ENCODE peak calls at places on chromosomes 11 and 22, in nine cellular contexts. One of them, this sample, is unnamed.

GRCh38 chr11:120332822-120333716 is 3.1 kb upstream of the ARHGEF12 start:
- DNase-seq in KBM-7: no peak
- DNase-seq in NCI-H1092: no peak
- DNase-seq in T-cell: no peak
- DNase-seq in LoVo: no peak
- DNase-seq in endodermal cell: no peak
- DNase-seq in epithelial cell of esophagus: no peak
- DNase-seq in T-helper 1 cell: no peak
- DNase-seq in A172: no peak
- DNase-seq in this sample: no peak

GRCh38 chr11:69364901-69365300 is 70.9 kb downstream of the MYEOV start:
- DNase-seq in KBM-7: no peak
- DNase-seq in NCI-H1092: no peak
- DNase-seq in T-cell: no peak
- DNase-seq in LoVo: no peak
- DNase-seq in endodermal cell: no peak
- DNase-seq in epithelial cell of esophagus: no peak
- DNase-seq in T-helper 1 cell: no peak
- DNase-seq in A172: peak
- DNase-seq in this sample: no peak

GRCh38 chr22:46922037-46922436 is 159.6 kb downstream of the TBC1D22A start:
- DNase-seq in KBM-7: no peak
- DNase-seq in NCI-H1092: no peak
- DNase-seq in T-cell: no peak
- DNase-seq in LoVo: no peak
- DNase-seq in endodermal cell: no peak
- DNase-seq in epithelial cell of esophagus: no peak
- DNase-seq in T-helper 1 cell: no peak
- DNase-seq in A172: no peak
- DNase-seq in this sample: no peak

GRCh38 chr11:2587132-2587930 is 112.5 kb downstream of the KCNQ1OT1 start:
- DNase-seq in KBM-7: no peak
- DNase-seq in NCI-H1092: no peak
- DNase-seq in T-cell: no peak
- DNase-seq in LoVo: no peak
- DNase-seq in endodermal cell: no peak
- DNase-seq in epithelial cell of esophagus: no peak
- DNase-seq in T-helper 1 cell: no peak
- DNase-seq in A172: no peak
- DNase-seq in this sample: no peak

GRCh38 chr11:26805001-26805400 is 83.1 kb upstream of the SLC5A12 start:
- DNase-seq in KBM-7: no peak
- DNase-seq in NCI-H1092: no peak
- DNase-seq in T-cell: no peak
- DNase-seq in LoVo: no peak
- DNase-seq in endodermal cell: no peak
- DNase-seq in epithelial cell of esophagus: no peak
- DNase-seq in T-helper 1 cell: no peak
- DNase-seq in A172: no peak
- DNase-seq in this sample: no peak

GRCh38 chr22:35337932-35338331 is 38.2 kb downstream of the TOM1 start:
- DNase-seq in KBM-7: peak
- DNase-seq in NCI-H1092: no peak
- DNase-seq in T-cell: no peak
- DNase-seq in LoVo: no peak
- DNase-seq in endodermal cell: peak
- DNase-seq in epithelial cell of esophagus: no peak
- DNase-seq in T-helper 1 cell: no peak
- DNase-seq in A172: no peak
- DNase-seq in this sample: no peak

GRCh38 chr11:122038543-122038942 is 77.5 kb downstream of the BLID start:
- DNase-seq in KBM-7: no peak
- DNase-seq in NCI-H1092: no peak
- DNase-seq in T-cell: no peak
- DNase-seq in LoVo: peak
- DNase-seq in endodermal cell: no peak
- DNase-seq in epithelial cell of esophagus: peak
- DNase-seq in T-helper 1 cell: no peak
- DNase-seq in A172: peak
- DNase-seq in this sample: no peak

GRCh38 chr22:20813056-20813455 is 39.1 kb downstream of the SERPIND1 start:
- DNase-seq in KBM-7: no peak
- DNase-seq in NCI-H1092: no peak
- DNase-seq in T-cell: no peak
- DNase-seq in LoVo: no peak
- DNase-seq in endodermal cell: no peak
- DNase-seq in epithelial cell of esophagus: no peak
- DNase-seq in T-helper 1 cell: no peak
- DNase-seq in A172: no peak
- DNase-seq in this sample: no peak

GRCh38 chr11:100970273-100971164 is 159.1 kb downstream of the PGR start:
- DNase-seq in KBM-7: no peak
- DNase-seq in NCI-H1092: no peak
- DNase-seq in T-cell: no peak
- DNase-seq in LoVo: no peak
- DNase-seq in endodermal cell: no peak
- DNase-seq in epithelial cell of esophagus: no peak
- DNase-seq in T-helper 1 cell: no peak
- DNase-seq in A172: no peak
- DNase-seq in this sample: no peak

GRCh38 chr11:64016512-64016911 is 19.2 kb upstream of the FLRT1 start:
- DNase-seq in KBM-7: no peak
- DNase-seq in NCI-H1092: no peak
- DNase-seq in T-cell: no peak
- DNase-seq in LoVo: no peak
- DNase-seq in endodermal cell: no peak
- DNase-seq in epithelial cell of esophagus: no peak
- DNase-seq in T-helper 1 cell: no peak
- DNase-seq in A172: no peak
- DNase-seq in this sample: no peak

GRCh38 chr22:27843441-27843840 is 41.9 kb upstream of the MN1 start:
- DNase-seq in KBM-7: no peak
- DNase-seq in NCI-H1092: no peak
- DNase-seq in T-cell: no peak
- DNase-seq in LoVo: no peak
- DNase-seq in endodermal cell: peak
- DNase-seq in epithelial cell of esophagus: no peak
- DNase-seq in T-helper 1 cell: no peak
- DNase-seq in A172: no peak
- DNase-seq in this sample: no peak

GRCh38 chr22:22343603-22344276 is 99.2 kb downstream of the VPREB1 start:
- DNase-seq in KBM-7: no peak
- DNase-seq in NCI-H1092: no peak
- DNase-seq in T-cell: no peak
- DNase-seq in LoVo: no peak
- DNase-seq in endodermal cell: no peak
- DNase-seq in epithelial cell of esophagus: no peak
- DNase-seq in T-helper 1 cell: no peak
- DNase-seq in A172: no peak
- DNase-seq in this sample: no peak

GRCh38 chr11:36532908-36533601 is 23.0 kb upstream of the TRAF6 start:
- DNase-seq in KBM-7: no peak
- DNase-seq in NCI-H1092: no peak
- DNase-seq in T-cell: no peak
- DNase-seq in LoVo: no peak
- DNase-seq in endodermal cell: no peak
- DNase-seq in epithelial cell of esophagus: no peak
- DNase-seq in T-helper 1 cell: no peak
- DNase-seq in A172: no peak
- DNase-seq in this sample: no peak

GRCh38 chr11:17280494-17281127 is 4.1 kb downstream of the NUCB2 start:
- DNase-seq in KBM-7: no peak
- DNase-seq in NCI-H1092: no peak
- DNase-seq in T-cell: no peak
- DNase-seq in LoVo: no peak
- DNase-seq in endodermal cell: no peak
- DNase-seq in epithelial cell of esophagus: no peak
- DNase-seq in T-helper 1 cell: no peak
- DNase-seq in A172: no peak
- DNase-seq in this sample: no peak

GRCh38 chr11:18696638-18697225 is 1.8 kb upstream of the TMEM86A start:
- DNase-seq in KBM-7: no peak
- DNase-seq in NCI-H1092: no peak
- DNase-seq in T-cell: no peak
- DNase-seq in LoVo: no peak
- DNase-seq in endodermal cell: no peak
- DNase-seq in epithelial cell of esophagus: peak
- DNase-seq in T-helper 1 cell: no peak
- DNase-seq in A172: peak
- DNase-seq in this sample: no peak

GRCh38 chr11:123299721-123300120 is 104.7 kb upstream of the CLMP start:
- DNase-seq in KBM-7: no peak
- DNase-seq in NCI-H1092: no peak
- DNase-seq in T-cell: no peak
- DNase-seq in LoVo: no peak
- DNase-seq in endodermal cell: no peak
- DNase-seq in epithelial cell of esophagus: no peak
- DNase-seq in T-helper 1 cell: no peak
- DNase-seq in A172: no peak
- DNase-seq in this sample: no peak

GRCh38 chr11:18088974-18089373 is 16.9 kb downstream of the SAAL1 start:
- DNase-seq in KBM-7: no peak
- DNase-seq in NCI-H1092: no peak
- DNase-seq in T-cell: no peak
- DNase-seq in LoVo: no peak
- DNase-seq in endodermal cell: no peak
- DNase-seq in epithelial cell of esophagus: no peak
- DNase-seq in T-helper 1 cell: no peak
- DNase-seq in A172: no peak
- DNase-seq in this sample: no peak

GRCh38 chr11:114001416-114001815 is 26.5 kb downstream of the HTR3A start:
- DNase-seq in KBM-7: no peak
- DNase-seq in NCI-H1092: no peak
- DNase-seq in T-cell: no peak
- DNase-seq in LoVo: no peak
- DNase-seq in endodermal cell: no peak
- DNase-seq in epithelial cell of esophagus: no peak
- DNase-seq in T-helper 1 cell: no peak
- DNase-seq in A172: no peak
- DNase-seq in this sample: no peak

GRCh38 chr11:112610494-112610893 is 349.8 kb upstream of the PLET1 start:
- DNase-seq in KBM-7: no peak
- DNase-seq in NCI-H1092: no peak
- DNase-seq in T-cell: no peak
- DNase-seq in LoVo: no peak
- DNase-seq in endodermal cell: no peak
- DNase-seq in epithelial cell of esophagus: no peak
- DNase-seq in T-helper 1 cell: no peak
- DNase-seq in A172: no peak
- DNase-seq in this sample: no peak

GRCh38 chr11:35617316-35617686 is 959 bp upstream of the FJX1 start:
- DNase-seq in KBM-7: no peak
- DNase-seq in NCI-H1092: no peak
- DNase-seq in T-cell: no peak
- DNase-seq in LoVo: no peak
- DNase-seq in endodermal cell: no peak
- DNase-seq in epithelial cell of esophagus: no peak
- DNase-seq in T-helper 1 cell: no peak
- DNase-seq in A172: no peak
- DNase-seq in this sample: no peak

GRCh38 chr11:71120346-71120963 is 131.9 kb downstream of the SHANK2 start:
- DNase-seq in KBM-7: no peak
- DNase-seq in NCI-H1092: peak
- DNase-seq in T-cell: no peak
- DNase-seq in LoVo: no peak
- DNase-seq in endodermal cell: peak
- DNase-seq in epithelial cell of esophagus: peak
- DNase-seq in T-helper 1 cell: no peak
- DNase-seq in A172: peak
- DNase-seq in this sample: no peak

GRCh38 chr22:23862103-23862502 is 4.4 kb downstream of the SLC2A11 start:
- DNase-seq in KBM-7: peak
- DNase-seq in NCI-H1092: peak
- DNase-seq in T-cell: no peak
- DNase-seq in LoVo: peak
- DNase-seq in endodermal cell: peak
- DNase-seq in epithelial cell of esophagus: peak
- DNase-seq in T-helper 1 cell: no peak
- DNase-seq in A172: no peak
- DNase-seq in this sample: no peak

GRCh38 chr22:37195921-37196320 is 7.9 kb upstream of the C1QTNF6 start:
- DNase-seq in KBM-7: no peak
- DNase-seq in NCI-H1092: no peak
- DNase-seq in T-cell: no peak
- DNase-seq in LoVo: peak
- DNase-seq in endodermal cell: no peak
- DNase-seq in epithelial cell of esophagus: peak
- DNase-seq in T-helper 1 cell: no peak
- DNase-seq in A172: no peak
- DNase-seq in this sample: no peak

GRCh38 chr11:134841972-134842371 is 429.9 kb upstream of the B3GAT1 start:
- DNase-seq in KBM-7: no peak
- DNase-seq in NCI-H1092: no peak
- DNase-seq in T-cell: no peak
- DNase-seq in LoVo: no peak
- DNase-seq in endodermal cell: no peak
- DNase-seq in epithelial cell of esophagus: no peak
- DNase-seq in T-helper 1 cell: no peak
- DNase-seq in A172: no peak
- DNase-seq in this sample: no peak

GRCh38 chr11:47189100-47189834 is 3.0 kb upstream of the PACSIN3 start:
- DNase-seq in KBM-7: no peak
- DNase-seq in NCI-H1092: no peak
- DNase-seq in T-cell: no peak
- DNase-seq in LoVo: peak
- DNase-seq in endodermal cell: no peak
- DNase-seq in epithelial cell of esophagus: peak
- DNase-seq in T-helper 1 cell: no peak
- DNase-seq in A172: peak
- DNase-seq in this sample: no peak

GRCh38 chr22:20035375-20036084 is 14.6 kb downstream of the TANGO2 start:
- DNase-seq in KBM-7: no peak
- DNase-seq in NCI-H1092: no peak
- DNase-seq in T-cell: no peak
- DNase-seq in LoVo: no peak
- DNase-seq in endodermal cell: no peak
- DNase-seq in epithelial cell of esophagus: no peak
- DNase-seq in T-helper 1 cell: no peak
- DNase-seq in A172: no peak
- DNase-seq in this sample: no peak

GRCh38 chr22:31650391-31650790 is 11.6 kb downstream of the PISD start:
- DNase-seq in KBM-7: no peak
- DNase-seq in NCI-H1092: no peak
- DNase-seq in T-cell: no peak
- DNase-seq in LoVo: no peak
- DNase-seq in endodermal cell: no peak
- DNase-seq in epithelial cell of esophagus: peak
- DNase-seq in T-helper 1 cell: no peak
- DNase-seq in A172: no peak
- DNase-seq in this sample: no peak

GRCh38 chr11:122258446-122258994 is 142.5 kb upstream of the BLID start:
- DNase-seq in KBM-7: no peak
- DNase-seq in NCI-H1092: no peak
- DNase-seq in T-cell: no peak
- DNase-seq in LoVo: no peak
- DNase-seq in endodermal cell: no peak
- DNase-seq in epithelial cell of esophagus: no peak
- DNase-seq in T-helper 1 cell: no peak
- DNase-seq in A172: no peak
- DNase-seq in this sample: no peak

GRCh38 chr11:118673361-118674093 is 5.9 kb downstream of the TREH start:
- DNase-seq in KBM-7: no peak
- DNase-seq in NCI-H1092: no peak
- DNase-seq in T-cell: no peak
- DNase-seq in LoVo: no peak
- DNase-seq in endodermal cell: peak
- DNase-seq in epithelial cell of esophagus: no peak
- DNase-seq in T-helper 1 cell: no peak
- DNase-seq in A172: no peak
- DNase-seq in this sample: no peak

GRCh38 chr11:122559734-122560382 is 95.7 kb upstream of the UBASH3B start:
- DNase-seq in KBM-7: no peak
- DNase-seq in NCI-H1092: no peak
- DNase-seq in T-cell: no peak
- DNase-seq in LoVo: no peak
- DNase-seq in endodermal cell: peak
- DNase-seq in epithelial cell of esophagus: peak
- DNase-seq in T-helper 1 cell: no peak
- DNase-seq in A172: no peak
- DNase-seq in this sample: no peak

GRCh38 chr11:72758690-72759389 is 6.6 kb upstream of the ARAP1 start:
- DNase-seq in KBM-7: no peak
- DNase-seq in NCI-H1092: peak
- DNase-seq in T-cell: no peak
- DNase-seq in LoVo: no peak
- DNase-seq in endodermal cell: no peak
- DNase-seq in epithelial cell of esophagus: no peak
- DNase-seq in T-helper 1 cell: no peak
- DNase-seq in A172: peak
- DNase-seq in this sample: no peak